ENCODE peak calls at places on chromosomes 1 and 21, in nine cellular contexts. One of them, this sample, is unnamed.
A peak's percentile ranks its signal among the peaks of the same experiment; 100 is the strongest.

GRCh38 chr1:35600593-35600992 is 27.5 kb downstream of the TFAP2E start:
- DNase-seq in IMR-90: no peak
- DNase-seq in heart right ventricle: no peak
- DNase-seq in PC-3: no peak
- DNase-seq in SJSA1: no peak
- DNase-seq in heart left ventricle: no peak
- DNase-seq in CD8-positive, alpha-beta memory T cell: no peak
- DNase-seq in thyroid gland: no peak
- DNase-seq in right cardiac atrium: no peak
- DNase-seq in this sample: no peak

GRCh38 chr1:24321712-24322635 is 2.8 kb downstream of the GRHL3 start:
- DNase-seq in IMR-90: peak; percentile 76
- DNase-seq in heart right ventricle: peak; percentile 47
- DNase-seq in PC-3: peak; percentile 87
- DNase-seq in SJSA1: peak; percentile 95
- DNase-seq in heart left ventricle: peak; percentile 76
- DNase-seq in CD8-positive, alpha-beta memory T cell: peak; percentile 69
- DNase-seq in thyroid gland: peak; percentile 14
- DNase-seq in right cardiac atrium: peak; percentile 58
- DNase-seq in this sample: peak; percentile 56

GRCh38 chr1:33050221-33051076 is 13.8 kb upstream of the AK2 start:
- DNase-seq in IMR-90: peak; percentile 86
- DNase-seq in heart right ventricle: no peak
- DNase-seq in PC-3: peak; percentile 94
- DNase-seq in SJSA1: peak; percentile 78
- DNase-seq in heart left ventricle: no peak
- DNase-seq in CD8-positive, alpha-beta memory T cell: no peak
- DNase-seq in thyroid gland: no peak
- DNase-seq in right cardiac atrium: no peak
- DNase-seq in this sample: no peak

GRCh38 chr1:29679316-29679715 is 443.0 kb downstream of the PTPRU start:
- DNase-seq in IMR-90: no peak
- DNase-seq in heart right ventricle: no peak
- DNase-seq in PC-3: no peak
- DNase-seq in SJSA1: peak; percentile 18
- DNase-seq in heart left ventricle: no peak
- DNase-seq in CD8-positive, alpha-beta memory T cell: no peak
- DNase-seq in thyroid gland: no peak
- DNase-seq in right cardiac atrium: no peak
- DNase-seq in this sample: no peak

GRCh38 chr1:14552246-14552970 is 46.1 kb upstream of the KAZN start:
- DNase-seq in IMR-90: no peak
- DNase-seq in heart right ventricle: no peak
- DNase-seq in PC-3: no peak
- DNase-seq in SJSA1: no peak
- DNase-seq in heart left ventricle: no peak
- DNase-seq in CD8-positive, alpha-beta memory T cell: no peak
- DNase-seq in thyroid gland: peak; percentile 84
- DNase-seq in right cardiac atrium: peak; percentile 34
- DNase-seq in this sample: no peak

GRCh38 chr21:30605968-30606367 is 5.1 kb downstream of the KRTAP22-1 start:
- DNase-seq in IMR-90: no peak
- DNase-seq in heart right ventricle: no peak
- DNase-seq in PC-3: peak; percentile 53
- DNase-seq in SJSA1: no peak
- DNase-seq in heart left ventricle: no peak
- DNase-seq in CD8-positive, alpha-beta memory T cell: no peak
- DNase-seq in thyroid gland: no peak
- DNase-seq in right cardiac atrium: no peak
- DNase-seq in this sample: no peak

GRCh38 chr1:7679873-7680790 is 91.0 kb upstream of the VAMP3 start:
- DNase-seq in IMR-90: peak; percentile 13
- DNase-seq in heart right ventricle: peak; percentile 63
- DNase-seq in PC-3: no peak
- DNase-seq in SJSA1: no peak
- DNase-seq in heart left ventricle: peak; percentile 81
- DNase-seq in CD8-positive, alpha-beta memory T cell: peak; percentile 37
- DNase-seq in thyroid gland: peak; percentile 34
- DNase-seq in right cardiac atrium: peak; percentile 56
- DNase-seq in this sample: peak; percentile 49

GRCh38 chr1:208919371-208919770 is 664.1 kb upstream of the CAMK1G start:
- DNase-seq in IMR-90: no peak
- DNase-seq in heart right ventricle: no peak
- DNase-seq in PC-3: peak; percentile 94
- DNase-seq in SJSA1: no peak
- DNase-seq in heart left ventricle: no peak
- DNase-seq in CD8-positive, alpha-beta memory T cell: no peak
- DNase-seq in thyroid gland: no peak
- DNase-seq in right cardiac atrium: no peak
- DNase-seq in this sample: no peak

GRCh38 chr1:149937779-149938178 is 1.1 kb upstream of the MTMR11 start:
- DNase-seq in IMR-90: no peak
- DNase-seq in heart right ventricle: no peak
- DNase-seq in PC-3: peak; percentile 19
- DNase-seq in SJSA1: no peak
- DNase-seq in heart left ventricle: no peak
- DNase-seq in CD8-positive, alpha-beta memory T cell: no peak
- DNase-seq in thyroid gland: no peak
- DNase-seq in right cardiac atrium: no peak
- DNase-seq in this sample: no peak

GRCh38 chr1:244221961-244222360 is 170.9 kb downstream of the ZBTB18 start:
- DNase-seq in IMR-90: peak; percentile 46
- DNase-seq in heart right ventricle: no peak
- DNase-seq in PC-3: no peak
- DNase-seq in SJSA1: no peak
- DNase-seq in heart left ventricle: no peak
- DNase-seq in CD8-positive, alpha-beta memory T cell: no peak
- DNase-seq in thyroid gland: no peak
- DNase-seq in right cardiac atrium: no peak
- DNase-seq in this sample: no peak

DNA sequence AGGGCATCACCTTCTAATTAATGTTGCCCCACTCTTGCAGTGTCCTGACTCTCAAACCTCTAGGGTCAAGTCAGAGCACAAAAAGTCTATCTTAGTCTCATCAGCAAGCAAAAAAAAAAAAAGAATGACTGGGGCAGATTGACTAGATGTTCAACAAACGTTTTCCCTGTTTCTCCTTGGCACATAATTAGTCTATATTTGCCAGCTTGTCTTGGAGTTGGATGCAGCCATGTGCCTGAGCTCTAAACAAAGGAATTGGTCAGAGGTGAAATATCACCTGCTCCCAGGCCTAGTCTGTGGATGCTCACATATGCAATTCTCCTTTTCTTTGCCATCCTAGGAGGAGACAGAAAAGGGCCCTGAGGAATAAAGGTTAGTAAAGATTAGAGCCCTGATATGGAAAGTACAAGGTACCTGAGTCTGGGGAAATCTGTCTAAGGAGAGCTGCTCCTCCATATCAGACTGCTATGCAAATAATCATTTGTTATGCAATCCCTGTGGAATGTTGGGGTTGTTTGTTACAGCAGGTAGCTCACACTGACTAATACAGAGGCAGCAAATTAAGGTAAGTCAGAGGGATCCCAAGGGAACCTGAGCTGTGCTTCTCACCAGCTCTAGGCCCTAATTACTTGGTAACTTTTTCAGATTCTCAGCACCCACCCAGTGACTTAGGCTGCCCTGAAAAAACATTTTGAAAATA is 130.8 kb downstream of the BRINP2 start:
- DNase-seq in IMR-90: no peak
- DNase-seq in heart right ventricle: no peak
- DNase-seq in PC-3: no peak
- DNase-seq in SJSA1: no peak
- DNase-seq in heart left ventricle: no peak
- DNase-seq in CD8-positive, alpha-beta memory T cell: no peak
- DNase-seq in thyroid gland: no peak
- DNase-seq in right cardiac atrium: no peak
- DNase-seq in this sample: no peak
- H3K27ac ChIP-seq in IMR-90: no peak overlapping the region
- H3K27ac ChIP-seq in heart right ventricle: no peak overlapping the region
- H3K27ac ChIP-seq in PC-3: no peak overlapping the region
- H3K27ac ChIP-seq in SJSA1: no peak overlapping the region
- H3K27ac ChIP-seq in heart left ventricle: no peak overlapping the region
- H3K27ac ChIP-seq in CD8-positive, alpha-beta memory T cell: no peak overlapping the region
- H3K27ac ChIP-seq in thyroid gland: no peak overlapping the region
- H3K27ac ChIP-seq in right cardiac atrium: no peak overlapping the region
- H3K27ac ChIP-seq in this sample: no peak overlapping the region

DNA sequence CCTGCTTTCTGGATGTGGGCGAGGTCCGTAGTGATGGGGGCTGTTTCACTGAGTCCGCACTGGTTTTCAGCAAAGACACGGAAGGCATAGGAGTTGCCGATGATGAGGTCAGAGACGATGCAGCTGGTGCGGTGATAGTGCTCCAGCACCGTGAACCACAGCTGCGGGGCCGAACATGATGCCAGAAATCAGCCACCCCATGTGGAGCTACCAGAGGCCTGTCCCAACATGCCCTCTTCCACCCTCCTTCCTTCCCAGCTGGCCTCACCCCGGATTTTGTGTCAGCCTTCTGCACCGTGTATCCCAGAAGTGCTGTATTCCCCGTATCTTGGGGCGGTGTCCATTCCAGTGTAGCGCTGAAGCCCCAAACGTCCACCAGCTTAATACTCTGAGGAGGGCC is 10.0 kb downstream of the MYBPHL start:
- DNase-seq in IMR-90: no peak
- DNase-seq in heart right ventricle: no peak
- DNase-seq in PC-3: no peak
- DNase-seq in SJSA1: no peak
- DNase-seq in heart left ventricle: no peak
- DNase-seq in CD8-positive, alpha-beta memory T cell: no peak
- DNase-seq in thyroid gland: no peak
- DNase-seq in right cardiac atrium: no peak
- DNase-seq in this sample: no peak
- H3K4me1 ChIP-seq in IMR-90: peaks cover 26% of the 10 kb centered on the region
- H3K4me1 ChIP-seq in heart right ventricle: peaks cover 28% of the 10 kb centered on the region
- H3K4me1 ChIP-seq in PC-3: no peaks in the 10 kb centered on the region
- H3K4me1 ChIP-seq in SJSA1: peaks cover 33% of the 10 kb centered on the region
- H3K4me1 ChIP-seq in heart left ventricle: peaks cover 26% of the 10 kb centered on the region
- H3K4me1 ChIP-seq in CD8-positive, alpha-beta memory T cell: no peaks in the 10 kb centered on the region
- H3K4me1 ChIP-seq in thyroid gland: peaks cover 33% of the 10 kb centered on the region
- H3K4me1 ChIP-seq in right cardiac atrium: peaks cover 26% of the 10 kb centered on the region
- H3K4me1 ChIP-seq in this sample: no peaks in the 10 kb centered on the region

DNA sequence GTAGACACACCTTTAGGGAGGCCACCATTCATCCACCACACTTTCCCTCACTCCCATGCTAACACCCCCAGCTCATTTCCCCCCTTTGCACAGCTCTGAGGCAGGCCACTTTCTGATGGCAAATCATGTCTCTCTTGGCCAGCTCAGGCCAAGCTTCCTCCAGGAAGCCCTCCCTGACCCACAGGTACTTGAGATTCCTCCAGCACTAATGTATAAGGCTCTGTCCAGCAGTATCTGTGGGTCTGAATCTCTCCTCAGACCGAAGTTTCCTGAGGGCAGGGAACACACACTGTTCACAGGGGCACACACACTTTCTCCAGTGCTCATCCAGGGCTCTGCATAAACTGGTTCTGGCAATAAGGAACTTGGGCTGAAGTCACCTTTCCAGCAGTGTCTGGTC is 19.2 kb downstream of the LGR6 start:
- DNase-seq in IMR-90: no peak
- DNase-seq in heart right ventricle: no peak
- DNase-seq in PC-3: no peak
- DNase-seq in SJSA1: no peak
- DNase-seq in heart left ventricle: no peak
- DNase-seq in CD8-positive, alpha-beta memory T cell: no peak
- DNase-seq in thyroid gland: no peak
- DNase-seq in right cardiac atrium: no peak
- DNase-seq in this sample: no peak
- H3K27me3 ChIP-seq in IMR-90: peaks cover 91% of the 10 kb centered on the region
- H3K27me3 ChIP-seq in heart right ventricle: peaks cover 67% of the 10 kb centered on the region
- H3K27me3 ChIP-seq in PC-3: no peaks in the 10 kb centered on the region
- H3K27me3 ChIP-seq in SJSA1: peaks cover 11% of the 10 kb centered on the region
- H3K27me3 ChIP-seq in heart left ventricle: peaks cover 47% of the 10 kb centered on the region
- H3K27me3 ChIP-seq in CD8-positive, alpha-beta memory T cell: peaks cover 16% of the 10 kb centered on the region
- H3K27me3 ChIP-seq in thyroid gland: no peaks in the 10 kb centered on the region
- H3K27me3 ChIP-seq in right cardiac atrium: no peaks in the 10 kb centered on the region
- H3K27me3 ChIP-seq in this sample: peaks cover 25% of the 10 kb centered on the region

GRCh38 chr1:118366296-118366695 is 181.3 kb upstream of the SPAG17 start:
- DNase-seq in IMR-90: no peak
- DNase-seq in heart right ventricle: no peak
- DNase-seq in PC-3: peak; percentile 33
- DNase-seq in SJSA1: no peak
- DNase-seq in heart left ventricle: no peak
- DNase-seq in CD8-positive, alpha-beta memory T cell: no peak
- DNase-seq in thyroid gland: no peak
- DNase-seq in right cardiac atrium: no peak
- DNase-seq in this sample: no peak
- H3K27ac ChIP-seq in IMR-90: no peak overlapping the region
- H3K27ac ChIP-seq in heart right ventricle: no peak overlapping the region
- H3K27ac ChIP-seq in PC-3: no peak overlapping the region
- H3K27ac ChIP-seq in SJSA1: no peak overlapping the region
- H3K27ac ChIP-seq in heart left ventricle: no peak overlapping the region
- H3K27ac ChIP-seq in CD8-positive, alpha-beta memory T cell: no peak overlapping the region
- H3K27ac ChIP-seq in thyroid gland: no peak overlapping the region
- H3K27ac ChIP-seq in right cardiac atrium: no peak overlapping the region
- H3K27ac ChIP-seq in this sample: no peak overlapping the region

GRCh38 chr1:86933562-86934377 is 19.3 kb downstream of the HS2ST1 start:
- DNase-seq in IMR-90: no peak
- DNase-seq in heart right ventricle: no peak
- DNase-seq in PC-3: no peak
- DNase-seq in SJSA1: no peak
- DNase-seq in heart left ventricle: no peak
- DNase-seq in CD8-positive, alpha-beta memory T cell: no peak
- DNase-seq in thyroid gland: no peak
- DNase-seq in right cardiac atrium: no peak
- DNase-seq in this sample: no peak
- H3K4me1 ChIP-seq in IMR-90: no peaks in the 10 kb centered on the region
- H3K4me1 ChIP-seq in heart right ventricle: no peaks in the 10 kb centered on the region
- H3K4me1 ChIP-seq in PC-3: peaks cover 10% of the 10 kb centered on the region
- H3K4me1 ChIP-seq in SJSA1: no peaks in the 10 kb centered on the region
- H3K4me1 ChIP-seq in heart left ventricle: no peaks in the 10 kb centered on the region
- H3K4me1 ChIP-seq in CD8-positive, alpha-beta memory T cell: no peaks in the 10 kb centered on the region
- H3K4me1 ChIP-seq in thyroid gland: no peaks in the 10 kb centered on the region
- H3K4me1 ChIP-seq in right cardiac atrium: no peaks in the 10 kb centered on the region
- H3K4me1 ChIP-seq in this sample: peaks cover 8% of the 10 kb centered on the region

GRCh38 chr1:11860586-11860985 is 1.8 kb upstream of the NPPB start:
- DNase-seq in IMR-90: no peak
- DNase-seq in heart right ventricle: no peak
- DNase-seq in PC-3: no peak
- DNase-seq in SJSA1: no peak
- DNase-seq in heart left ventricle: no peak
- DNase-seq in CD8-positive, alpha-beta memory T cell: no peak
- DNase-seq in thyroid gland: no peak
- DNase-seq in right cardiac atrium: no peak
- DNase-seq in this sample: no peak
- H3K27me3 ChIP-seq in IMR-90: peaks cover 28% of the 10 kb centered on the region
- H3K27me3 ChIP-seq in heart right ventricle: peaks cover 55% of the 10 kb centered on the region
- H3K27me3 ChIP-seq in PC-3: peaks cover 40% of the 10 kb centered on the region
- H3K27me3 ChIP-seq in SJSA1: no peaks in the 10 kb centered on the region
- H3K27me3 ChIP-seq in heart left ventricle: peaks cover 43% of the 10 kb centered on the region
- H3K27me3 ChIP-seq in CD8-positive, alpha-beta memory T cell: peaks cover 31% of the 10 kb centered on the region
- H3K27me3 ChIP-seq in thyroid gland: peaks cover 4% of the 10 kb centered on the region
- H3K27me3 ChIP-seq in right cardiac atrium: no peaks in the 10 kb centered on the region
- H3K27me3 ChIP-seq in this sample: peaks cover 24% of the 10 kb centered on the region

GRCh38 chr1:107339775-107340174 is 198.9 kb downstream of the NTNG1 start:
- DNase-seq in IMR-90: no peak
- DNase-seq in heart right ventricle: no peak
- DNase-seq in PC-3: no peak
- DNase-seq in SJSA1: no peak
- DNase-seq in heart left ventricle: no peak
- DNase-seq in CD8-positive, alpha-beta memory T cell: no peak
- DNase-seq in thyroid gland: no peak
- DNase-seq in right cardiac atrium: no peak
- DNase-seq in this sample: no peak
- H3K27ac ChIP-seq in IMR-90: no peak overlapping the region
- H3K27ac ChIP-seq in heart right ventricle: no peak overlapping the region
- H3K27ac ChIP-seq in PC-3: no peak overlapping the region
- H3K27ac ChIP-seq in SJSA1: no peak overlapping the region
- H3K27ac ChIP-seq in heart left ventricle: no peak overlapping the region
- H3K27ac ChIP-seq in CD8-positive, alpha-beta memory T cell: no peak overlapping the region
- H3K27ac ChIP-seq in thyroid gland: no peak overlapping the region
- H3K27ac ChIP-seq in right cardiac atrium: no peak overlapping the region
- H3K27ac ChIP-seq in this sample: no peak overlapping the region